ENCODE peak calls at places on chromosome 18, in ten cellular contexts. O, U, X, B, E, A, Q, C, I and S are unnamed samples.

GRCh38 chr18:48455555-48456478 is 46.6 kb upstream of the ZBTB7C start:
- DNase-seq in X (peak; percentile 30), A (no peak), E (no peak), I (peak; percentile 28), B (no peak), Q (no peak), C (peak; percentile 93), U (no peak), O (peak; percentile 18), S (no peak)

GRCh38 chr18:58638446-58638845 is 9.6 kb upstream of the ALPK2 start:
- DNase-seq in Q (no peak), I (no peak), A (no peak), U (no peak), E (no peak), C (no peak), X (peak; percentile 3), O (no peak), B (no peak), S (no peak)

GRCh38 chr18:27120246-27120645 is 64.9 kb downstream of the CHST9 start:
- DNase-seq in B (no peak), C (no peak), U (no peak), O (no peak), I (no peak), E (no peak), X (no peak), Q (no peak), A (no peak), S (no peak)

GRCh38 chr18:68763082-68763481 is 34.8 kb upstream of the CCDC102B start:
- DNase-seq in I (no peak), O (no peak), A (no peak), U (no peak), B (no peak), X (no peak), C (peak; percentile 87), Q (no peak), E (no peak), S (no peak)

GRCh38 chr18:48295586-48296311 is 113.4 kb downstream of the ZBTB7C start:
- DNase-seq in O (peak; percentile 20), B (peak; percentile 27), Q (no peak), I (no peak), E (peak; percentile 47), C (no peak), U (peak; percentile 53), A (peak; percentile 36), X (no peak), S (peak; percentile 60)

GRCh38 chr18:1050012-1050657 is 145.5 kb downstream of the ADCYAP1 start:
- DNase-seq in C (no peak), O (no peak), Q (no peak), B (no peak), X (no peak), I (no peak), E (no peak), A (no peak), U (no peak), S (no peak)

GRCh38 chr18:57052173-57052572 is 94.7 kb upstream of the BOD1L2 start:
- DNase-seq in C (no peak), B (no peak), Q (no peak), X (no peak), E (no peak), O (no peak), I (no peak), A (no peak), U (no peak), S (no peak)

GRCh38 chr18:35817604-35818352 is 154.7 kb upstream of the RMP24 start:
- DNase-seq in Q (no peak), X (no peak), C (no peak), B (no peak), U (no peak), A (no peak), O (no peak), E (no peak), I (no peak), S (no peak)

GRCh38 chr18:59484796-59485328 is 125.8 kb upstream of the LMAN1 start:
- DNase-seq in Q (no peak), U (no peak), O (no peak), E (no peak), X (no peak), C (no peak), I (no peak), A (no peak), B (no peak), S (no peak)

GRCh38 chr18:48939368-48940097 is 11.2 kb downstream of the SMAD7 start:
- DNase-seq in O (peak; percentile 52), C (peak; percentile 21), Q (peak; percentile 71), U (no peak), E (no peak), I (no peak), A (no peak), B (no peak), X (no peak), S (no peak)

GRCh38 chr18:41128545-41128944 is 826.5 kb upstream of the PIK3C3 start:
- DNase-seq in U (no peak), A (no peak), C (no peak), X (no peak), I (no peak), B (no peak), E (no peak), O (no peak), Q (no peak), S (no peak)

GRCh38 chr18:48703033-48703386 is 164.2 kb downstream of the CTIF start:
- DNase-seq in U (no peak), O (no peak), X (no peak), Q (no peak), C (no peak), E (no peak), A (no peak), I (no peak), B (no peak), S (no peak)

GRCh38 chr18:22563098-22563707 is 145.5 kb upstream of the CTAGE1 start:
- DNase-seq in U (no peak), B (peak; percentile 15), I (no peak), Q (no peak), X (peak; percentile 59), O (peak; percentile 79), A (no peak), E (peak; percentile 76), C (peak; percentile 62), S (no peak)

GRCh38 chr18:77207540-77207939 is 42.1 kb upstream of the GALR1 start:
- DNase-seq in E (peak; percentile 89), A (no peak), Q (peak; percentile 57), C (peak; percentile 95), O (peak; percentile 79), I (no peak), X (peak; percentile 48), B (no peak), U (peak; percentile 91), S (no peak)

GRCh38 chr18:13775058-13775457 is 48.6 kb downstream of the RNMT start:
- DNase-seq in X (no peak), A (no peak), Q (no peak), C (no peak), U (no peak), E (no peak), I (no peak), O (no peak), B (no peak), S (no peak)

GRCh38 chr18:70329076-70329475 is 40.2 kb downstream of the SOCS6 start:
- DNase-seq in B (no peak), O (peak; percentile 40), U (no peak), Q (no peak), I (no peak), A (no peak), X (no peak), C (no peak), E (no peak), S (no peak)

GRCh38 chr18:75678662-75679061 is 251.2 kb upstream of the SMIM21 start:
- DNase-seq in E (no peak), X (no peak), C (no peak), B (no peak), A (no peak), Q (no peak), I (no peak), U (no peak), O (peak; percentile 83), S (no peak)

GRCh38 chr18:55779461-55779710 is 191.4 kb upstream of the TCF4 start:
- DNase-seq in U (no peak), O (no peak), A (no peak), E (no peak), Q (peak; percentile 31), C (no peak), X (no peak), B (no peak), I (no peak), S (no peak)

GRCh38 chr18:59621027-59621426 is 76.2 kb downstream of the CCBE1 start:
- DNase-seq in O (no peak), A (no peak), X (no peak), U (no peak), Q (no peak), B (no peak), I (no peak), C (peak; percentile 73), E (no peak), S (no peak)

GRCh38 chr18:3151379-3152264 is 68.1 kb downstream of the MYOM1 start:
- DNase-seq in A (no peak), X (peak; percentile 58), U (no peak), B (no peak), E (no peak), I (no peak), Q (no peak), C (peak; percentile 32), O (peak; percentile 58), S (no peak)

GRCh38 chr18:26543368-26543767 is 5.0 kb downstream of the KCTD1 start:
- DNase-seq in C (no peak), I (no peak), B (no peak), U (no peak), Q (no peak), A (no peak), O (no peak), E (no peak), X (no peak), S (no peak)